ENCODE peak calls at places on chromosome 5, in nine cellular contexts. One of them, this sample, is unnamed.

GRCh38 chr5:143713331-143714032 is 98.5 kb upstream of the HMHB1 start:
- DNase-seq in cardiac muscle cell: no peak
- DNase-seq in NT2/D1: no peak
- DNase-seq in right cardiac atrium: no peak
- DNase-seq in mucosa of descending colon: no peak
- DNase-seq in CD8-positive, alpha-beta memory T cell: no peak
- DNase-seq in IMR-90: peak; percentile 54
- DNase-seq in heart left ventricle: no peak
- DNase-seq in PC-9: no peak
- DNase-seq in this sample: no peak

GRCh38 chr5:54894957-54895815 is 90.2 kb downstream of the ESM1 start:
- DNase-seq in cardiac muscle cell: no peak
- DNase-seq in NT2/D1: no peak
- DNase-seq in right cardiac atrium: no peak
- DNase-seq in mucosa of descending colon: no peak
- DNase-seq in CD8-positive, alpha-beta memory T cell: no peak
- DNase-seq in IMR-90: peak; percentile 10
- DNase-seq in heart left ventricle: no peak
- DNase-seq in PC-9: no peak
- DNase-seq in this sample: no peak

GRCh38 chr5:78288246-78288645 is 6.3 kb downstream of the AP3B1 start:
- DNase-seq in cardiac muscle cell: no peak
- DNase-seq in NT2/D1: no peak
- DNase-seq in right cardiac atrium: no peak
- DNase-seq in mucosa of descending colon: no peak
- DNase-seq in CD8-positive, alpha-beta memory T cell: no peak
- DNase-seq in IMR-90: peak; percentile 33
- DNase-seq in heart left ventricle: no peak
- DNase-seq in PC-9: no peak
- DNase-seq in this sample: no peak

GRCh38 chr5:1514027-1514818 is 9.5 kb downstream of the LPCAT1 start:
- DNase-seq in cardiac muscle cell: no peak
- DNase-seq in NT2/D1: no peak
- DNase-seq in right cardiac atrium: peak; percentile 23
- DNase-seq in mucosa of descending colon: peak; percentile 34
- DNase-seq in CD8-positive, alpha-beta memory T cell: no peak
- DNase-seq in IMR-90: no peak
- DNase-seq in heart left ventricle: peak; percentile 24
- DNase-seq in PC-9: no peak
- DNase-seq in this sample: no peak

GRCh38 chr5:146910239-146910638 is 31.7 kb upstream of the PPP2R2B start:
- DNase-seq in cardiac muscle cell: no peak
- DNase-seq in NT2/D1: no peak
- DNase-seq in right cardiac atrium: no peak
- DNase-seq in mucosa of descending colon: no peak
- DNase-seq in CD8-positive, alpha-beta memory T cell: no peak
- DNase-seq in IMR-90: no peak
- DNase-seq in heart left ventricle: no peak
- DNase-seq in PC-9: no peak
- DNase-seq in this sample: no peak

GRCh38 chr5:99083197-99083596 is 154.4 kb upstream of the CHD1 start:
- DNase-seq in cardiac muscle cell: no peak
- DNase-seq in NT2/D1: no peak
- DNase-seq in right cardiac atrium: no peak
- DNase-seq in mucosa of descending colon: no peak
- DNase-seq in CD8-positive, alpha-beta memory T cell: no peak
- DNase-seq in IMR-90: no peak
- DNase-seq in heart left ventricle: no peak
- DNase-seq in PC-9: no peak
- DNase-seq in this sample: no peak

GRCh38 chr5:10503997-10504761 is 59.7 kb upstream of the ANKRD33B start:
- DNase-seq in cardiac muscle cell: peak; percentile 13
- DNase-seq in NT2/D1: no peak
- DNase-seq in right cardiac atrium: no peak
- DNase-seq in mucosa of descending colon: no peak
- DNase-seq in CD8-positive, alpha-beta memory T cell: no peak
- DNase-seq in IMR-90: peak; percentile 20
- DNase-seq in heart left ventricle: no peak
- DNase-seq in PC-9: no peak
- DNase-seq in this sample: no peak

GRCh38 chr5:158463188-158463587 is 604.2 kb upstream of the CLINT1 start:
- DNase-seq in cardiac muscle cell: no peak
- DNase-seq in NT2/D1: no peak
- DNase-seq in right cardiac atrium: no peak
- DNase-seq in mucosa of descending colon: no peak
- DNase-seq in CD8-positive, alpha-beta memory T cell: no peak
- DNase-seq in IMR-90: peak; percentile 31
- DNase-seq in heart left ventricle: no peak
- DNase-seq in PC-9: no peak
- DNase-seq in this sample: no peak

GRCh38 chr5:116289276-116289675 is 204.5 kb downstream of the COMMD10 start:
- DNase-seq in cardiac muscle cell: no peak
- DNase-seq in NT2/D1: no peak
- DNase-seq in right cardiac atrium: no peak
- DNase-seq in mucosa of descending colon: no peak
- DNase-seq in CD8-positive, alpha-beta memory T cell: no peak
- DNase-seq in IMR-90: no peak
- DNase-seq in heart left ventricle: no peak
- DNase-seq in PC-9: no peak
- DNase-seq in this sample: no peak

GRCh38 chr5:123193176-123193575 is 104.1 kb downstream of the PRDM6 start:
- DNase-seq in cardiac muscle cell: no peak
- DNase-seq in NT2/D1: no peak
- DNase-seq in right cardiac atrium: no peak
- DNase-seq in mucosa of descending colon: no peak
- DNase-seq in CD8-positive, alpha-beta memory T cell: no peak
- DNase-seq in IMR-90: no peak
- DNase-seq in heart left ventricle: no peak
- DNase-seq in PC-9: no peak
- DNase-seq in this sample: no peak

GRCh38 chr5:141040093-141040762 is 10.9 kb upstream of the PCDHB1 start:
- DNase-seq in cardiac muscle cell: peak; percentile 89
- DNase-seq in NT2/D1: peak; percentile 38
- DNase-seq in right cardiac atrium: peak; percentile 55
- DNase-seq in mucosa of descending colon: no peak
- DNase-seq in CD8-positive, alpha-beta memory T cell: no peak
- DNase-seq in IMR-90: no peak
- DNase-seq in heart left ventricle: peak; percentile 27
- DNase-seq in PC-9: no peak
- DNase-seq in this sample: peak; percentile 65
- H3K4me3 ChIP-seq in cardiac muscle cell: peak overlapping the region; percentile 64
- H3K4me3 ChIP-seq in NT2/D1: peak overlapping the region; percentile 64
- H3K4me3 ChIP-seq in right cardiac atrium: peak overlapping the region; percentile 17
- H3K4me3 ChIP-seq in mucosa of descending colon: no peak overlapping the region
- H3K4me3 ChIP-seq in CD8-positive, alpha-beta memory T cell: no peak overlapping the region
- H3K4me3 ChIP-seq in IMR-90: no peak overlapping the region
- H3K4me3 ChIP-seq in heart left ventricle: peak overlapping the region; percentile 45
- H3K4me3 ChIP-seq in PC-9: peak overlapping the region; percentile 34
- H3K4me3 ChIP-seq in this sample: peak overlapping the region; percentile 51

GRCh38 chr5:119274024-119274766 is 81.6 kb upstream of the TNFAIP8 start:
- DNase-seq in cardiac muscle cell: no peak
- DNase-seq in NT2/D1: no peak
- DNase-seq in right cardiac atrium: no peak
- DNase-seq in mucosa of descending colon: no peak
- DNase-seq in CD8-positive, alpha-beta memory T cell: no peak
- DNase-seq in IMR-90: peak; percentile 35
- DNase-seq in heart left ventricle: no peak
- DNase-seq in PC-9: peak; percentile 97
- DNase-seq in this sample: no peak

GRCh38 chr5:119271758-119272730 is 83.8 kb upstream of the TNFAIP8 start:
- DNase-seq in cardiac muscle cell: no peak
- DNase-seq in NT2/D1: no peak
- DNase-seq in right cardiac atrium: no peak
- DNase-seq in mucosa of descending colon: no peak
- DNase-seq in CD8-positive, alpha-beta memory T cell: no peak
- DNase-seq in IMR-90: no peak
- DNase-seq in heart left ventricle: no peak
- DNase-seq in PC-9: no peak
- DNase-seq in this sample: no peak

GRCh38 chr5:119274767-119275130 is 81.1 kb upstream of the TNFAIP8 start:
- DNase-seq in cardiac muscle cell: no peak
- DNase-seq in NT2/D1: no peak
- DNase-seq in right cardiac atrium: no peak
- DNase-seq in mucosa of descending colon: no peak
- DNase-seq in CD8-positive, alpha-beta memory T cell: no peak
- DNase-seq in IMR-90: peak; percentile 88
- DNase-seq in heart left ventricle: no peak
- DNase-seq in PC-9: no peak
- DNase-seq in this sample: no peak

GRCh38 chr5:119275146-119275872 is 80.5 kb upstream of the TNFAIP8 start:
- DNase-seq in cardiac muscle cell: no peak
- DNase-seq in NT2/D1: no peak
- DNase-seq in right cardiac atrium: no peak
- DNase-seq in mucosa of descending colon: no peak
- DNase-seq in CD8-positive, alpha-beta memory T cell: no peak
- DNase-seq in IMR-90: peak; percentile 61
- DNase-seq in heart left ventricle: no peak
- DNase-seq in PC-9: peak; percentile 52
- DNase-seq in this sample: no peak

GRCh38 chr5:119273391-119273839 is 82.4 kb upstream of the TNFAIP8 start:
- DNase-seq in cardiac muscle cell: no peak
- DNase-seq in NT2/D1: no peak
- DNase-seq in right cardiac atrium: peak; percentile 46
- DNase-seq in mucosa of descending colon: no peak
- DNase-seq in CD8-positive, alpha-beta memory T cell: no peak
- DNase-seq in IMR-90: no peak
- DNase-seq in heart left ventricle: peak; percentile 33
- DNase-seq in PC-9: no peak
- DNase-seq in this sample: peak; percentile 69
- H3K4me1 ChIP-seq in cardiac muscle cell: no peaks in the 10 kb centered on the region
- H3K4me1 ChIP-seq in NT2/D1: no peaks in the 10 kb centered on the region
- H3K4me1 ChIP-seq in right cardiac atrium: peaks cover 12% of the 10 kb centered on the region
- H3K4me1 ChIP-seq in mucosa of descending colon: peaks cover 22% of the 10 kb centered on the region
- H3K4me1 ChIP-seq in CD8-positive, alpha-beta memory T cell: peaks cover 75% of the 10 kb centered on the region
- H3K4me1 ChIP-seq in IMR-90: peaks cover 15% of the 10 kb centered on the region
- H3K4me1 ChIP-seq in heart left ventricle: peaks cover 39% of the 10 kb centered on the region
- H3K4me1 ChIP-seq in PC-9: peaks cover 56% of the 10 kb centered on the region
- H3K4me1 ChIP-seq in this sample: peaks cover 63% of the 10 kb centered on the region

DNA sequence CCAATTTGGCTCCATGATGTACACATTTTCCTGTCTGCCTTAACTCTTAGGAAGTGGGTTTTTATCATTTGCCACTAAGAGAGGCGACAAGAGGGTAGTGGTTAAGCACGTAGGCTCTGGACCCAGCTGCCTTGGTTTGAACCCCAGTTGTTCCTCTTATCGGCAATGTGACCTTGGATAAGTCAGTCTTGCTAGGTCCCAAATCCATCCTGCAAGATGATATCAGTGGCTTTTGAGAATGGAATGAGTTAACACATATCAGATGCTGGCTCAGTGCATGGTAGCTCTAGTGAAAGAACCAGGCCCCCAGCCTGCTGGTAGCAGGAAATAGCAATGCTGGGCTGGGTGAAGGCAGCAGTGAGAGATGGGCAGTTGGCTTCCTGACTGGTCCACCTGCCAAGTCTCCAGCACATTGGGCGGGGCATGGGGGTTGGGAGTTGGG is 72.5 kb downstream of the STK10 start:
- DNase-seq in cardiac muscle cell: no peak
- DNase-seq in NT2/D1: no peak
- DNase-seq in right cardiac atrium: no peak
- DNase-seq in mucosa of descending colon: no peak
- DNase-seq in CD8-positive, alpha-beta memory T cell: peak; percentile 34
- DNase-seq in IMR-90: no peak
- DNase-seq in heart left ventricle: no peak
- DNase-seq in PC-9: no peak
- DNase-seq in this sample: no peak
- H3K4me3 ChIP-seq in cardiac muscle cell: no peak overlapping the region
- H3K4me3 ChIP-seq in NT2/D1: no peak overlapping the region
- H3K4me3 ChIP-seq in right cardiac atrium: no peak overlapping the region
- H3K4me3 ChIP-seq in mucosa of descending colon: no peak overlapping the region
- H3K4me3 ChIP-seq in CD8-positive, alpha-beta memory T cell: peak overlapping the region; percentile 40
- H3K4me3 ChIP-seq in IMR-90: no peak overlapping the region
- H3K4me3 ChIP-seq in heart left ventricle: no peak overlapping the region
- H3K4me3 ChIP-seq in PC-9: no peak overlapping the region
- H3K4me3 ChIP-seq in this sample: peak overlapping the region; percentile 4

GRCh38 chr5:95899040-95899439 is 62.6 kb downstream of the ELL2 start:
- DNase-seq in cardiac muscle cell: no peak
- DNase-seq in NT2/D1: no peak
- DNase-seq in right cardiac atrium: no peak
- DNase-seq in mucosa of descending colon: no peak
- DNase-seq in CD8-positive, alpha-beta memory T cell: no peak
- DNase-seq in IMR-90: no peak
- DNase-seq in heart left ventricle: no peak
- DNase-seq in PC-9: no peak
- DNase-seq in this sample: no peak
- H3K4me1 ChIP-seq in cardiac muscle cell: peaks cover 7% of the 10 kb centered on the region
- H3K4me1 ChIP-seq in NT2/D1: no peaks in the 10 kb centered on the region
- H3K4me1 ChIP-seq in right cardiac atrium: no peaks in the 10 kb centered on the region
- H3K4me1 ChIP-seq in mucosa of descending colon: no peaks in the 10 kb centered on the region
- H3K4me1 ChIP-seq in CD8-positive, alpha-beta memory T cell: no peaks in the 10 kb centered on the region
- H3K4me1 ChIP-seq in IMR-90: peaks cover 7% of the 10 kb centered on the region
- H3K4me1 ChIP-seq in heart left ventricle: peaks cover 31% of the 10 kb centered on the region
- H3K4me1 ChIP-seq in PC-9: no peaks in the 10 kb centered on the region
- H3K4me1 ChIP-seq in this sample: peaks cover 6% of the 10 kb centered on the region

GRCh38 chr5:39426136-39426535 is 1.4 kb upstream of the DAB2 start:
- DNase-seq in cardiac muscle cell: no peak
- DNase-seq in NT2/D1: no peak
- DNase-seq in right cardiac atrium: no peak
- DNase-seq in mucosa of descending colon: no peak
- DNase-seq in CD8-positive, alpha-beta memory T cell: no peak
- DNase-seq in IMR-90: no peak
- DNase-seq in heart left ventricle: no peak
- DNase-seq in PC-9: no peak
- DNase-seq in this sample: no peak
- H3K4me3 ChIP-seq in cardiac muscle cell: peak overlapping the region; percentile 40
- H3K4me3 ChIP-seq in NT2/D1: no peak overlapping the region
- H3K4me3 ChIP-seq in right cardiac atrium: no peak overlapping the region
- H3K4me3 ChIP-seq in mucosa of descending colon: no peak overlapping the region
- H3K4me3 ChIP-seq in CD8-positive, alpha-beta memory T cell: no peak overlapping the region
- H3K4me3 ChIP-seq in IMR-90: no peak overlapping the region
- H3K4me3 ChIP-seq in heart left ventricle: peak overlapping the region; percentile 70
- H3K4me3 ChIP-seq in PC-9: no peak overlapping the region
- H3K4me3 ChIP-seq in this sample: no peak overlapping the region

This sample was measured in lower lobe of right lung.